ENCODE peak calls at places on chromosomes 11 and 22, in five cellular contexts. N is tibial nerve, K is gastrocnemius medialis, Z is heart left ventricle, W is Peyer's patch. M is an unnamed sample.

GRCh38 chr22:32752868-32753520 is 48.5 kb upstream of the TIMP3 start:
- DNase-seq in N (no peak), K (no peak), Z (peak; percentile 52), W (no peak), M (no peak)

GRCh38 chr11:22079133-22079847 is 113.6 kb upstream of the ANO5 start:
- DNase-seq in N (no peak), K (peak; percentile 26), Z (no peak), W (no peak), M (no peak)

GRCh38 chr11:47971501-47971900 is 8.9 kb upstream of the PTPRJ start:
- DNase-seq in N (no peak), K (no peak), Z (no peak), W (no peak), M (no peak)

GRCh38 chr11:114598461-114598860 is 2.9 kb upstream of the NXPE4 start:
- DNase-seq in N (no peak), K (no peak), Z (no peak), W (no peak), M (no peak)

GRCh38 chr11:105610796-105611361 is 1.0 kb downstream of the GRIA4 start:
- DNase-seq in N (no peak), K (no peak), Z (no peak), W (no peak), M (no peak)

GRCh38 chr11:60835472-60835871 is 6.4 kb upstream of the CCDC86 start:
- DNase-seq in N (no peak), K (no peak), Z (no peak), W (no peak), M (no peak)

GRCh38 chr11:19777032-19777341 is 64.3 kb downstream of the NAV2 start:
- DNase-seq in N (no peak), K (no peak), Z (no peak), W (no peak), M (peak; percentile 28)

GRCh38 chr22:28822930-28823481 is 22.6 kb upstream of the XBP1 start:
- DNase-seq in N (no peak), K (no peak), Z (no peak), W (no peak), M (peak; percentile 90)

GRCh38 chr22:50683994-50684371 is 11.4 kb downstream of the SHANK3 start:
- DNase-seq in N (no peak), K (no peak), Z (no peak), W (peak; percentile 5), M (no peak)

GRCh38 chr11:124114942-124115781 is at the start of gene VWA5A:
- DNase-seq in N (peak; percentile 78), K (peak; percentile 53), Z (peak; percentile 69), W (peak; percentile 66), M (peak; percentile 87)

GRCh38 chr11:102204174-102204573 is 93.9 kb downstream of the YAP1 start:
- DNase-seq in N (no peak), K (no peak), Z (no peak), W (no peak), M (no peak)

GRCh38 chr11:63850946-63851345 is 12.0 kb downstream of the MARK2 start:
- DNase-seq in N (no peak), K (no peak), Z (no peak), W (no peak), M (no peak)

GRCh38 chr11:15941206-15941770 is 415.1 kb downstream of the SOX6 start:
- DNase-seq in N (no peak), K (no peak), Z (peak; percentile 30), W (no peak), M (no peak)

GRCh38 chr11:112627588-112628045 is 333.6 kb upstream of the NCAM1 start:
- DNase-seq in N (no peak), K (no peak), Z (no peak), W (no peak), M (no peak)

GRCh38 chr22:21754523-21755128 is 19.0 kb upstream of the YPEL1 start:
- DNase-seq in N (no peak), K (no peak), Z (no peak), W (peak; percentile 22), M (no peak)

GRCh38 chr22:29762263-29762662 is 4.5 kb downstream of the ZMAT5 start:
- DNase-seq in N (no peak), K (no peak), Z (no peak), W (no peak), M (no peak)

GRCh38 chr11:64056213-64056785 is 20.6 kb downstream of the FLRT1 start:
- DNase-seq in N (no peak), K (no peak), Z (no peak), W (no peak), M (no peak)

GRCh38 chr22:38067771-38068360 is 10.7 kb downstream of the PICK1 start:
- DNase-seq in N (no peak), K (no peak), Z (no peak), W (no peak), M (no peak)

GRCh38 chr11:80860632-80861031 is 1419.8 kb upstream of the TENM4 start:
- DNase-seq in N (no peak), K (no peak), Z (no peak), W (no peak), M (no peak)

GRCh38 chr11:87661270-87661669 is 514.0 kb downstream of the RAB38 start:
- DNase-seq in N (no peak), K (no peak), Z (no peak), W (no peak), M (no peak)

GRCh38 chr22:39997939-39998726 is 3.4 kb downstream of the FAM83F start:
- DNase-seq in N (no peak), K (no peak), Z (peak; percentile 31), W (no peak), M (peak; percentile 89)

GRCh38 chr22:19638282-19639015 is 75.9 kb upstream of the SEPTIN5 start:
- DNase-seq in N (no peak), K (no peak), Z (no peak), W (no peak), M (no peak)

GRCh38 chr11:128593281-128593680 is 5.9 kb upstream of the ETS1 start:
- DNase-seq in N (no peak), K (no peak), Z (no peak), W (no peak), M (no peak)

GRCh38 chr11:35364101-35364780 is 55.1 kb downstream of the SLC1A2 start:
- DNase-seq in N (peak; percentile 71), K (peak; percentile 89), Z (peak; percentile 56), W (no peak), M (peak; percentile 83)

DNA sequence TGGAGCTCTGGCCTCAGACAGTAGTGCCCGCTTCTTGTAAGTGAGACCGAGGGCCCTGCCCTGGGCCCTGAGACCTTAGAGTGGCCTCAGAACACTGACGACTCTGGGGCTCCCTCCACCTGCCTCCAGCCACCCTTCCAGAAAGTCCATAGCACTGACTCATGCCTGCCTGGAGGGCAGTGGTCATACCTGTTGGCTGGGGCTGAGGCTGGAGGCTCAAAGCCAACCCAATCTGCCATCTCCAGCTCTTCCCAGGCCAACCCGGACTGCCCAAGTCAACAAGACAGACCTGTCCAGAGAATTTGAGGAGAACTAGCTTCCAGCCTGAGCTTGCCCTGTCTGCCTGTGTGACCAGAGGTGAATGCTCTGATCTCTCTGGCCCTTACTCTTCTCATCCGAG is 66.9 kb upstream of the TTLL12 start:
- DNase-seq in N (no peak), K (no peak), Z (no peak), W (no peak), M (no peak)
- TF ChIP-seq POLR2A in N (no peak), K (no peak), Z (no peak), W (no peak), M (no peak)

DNA sequence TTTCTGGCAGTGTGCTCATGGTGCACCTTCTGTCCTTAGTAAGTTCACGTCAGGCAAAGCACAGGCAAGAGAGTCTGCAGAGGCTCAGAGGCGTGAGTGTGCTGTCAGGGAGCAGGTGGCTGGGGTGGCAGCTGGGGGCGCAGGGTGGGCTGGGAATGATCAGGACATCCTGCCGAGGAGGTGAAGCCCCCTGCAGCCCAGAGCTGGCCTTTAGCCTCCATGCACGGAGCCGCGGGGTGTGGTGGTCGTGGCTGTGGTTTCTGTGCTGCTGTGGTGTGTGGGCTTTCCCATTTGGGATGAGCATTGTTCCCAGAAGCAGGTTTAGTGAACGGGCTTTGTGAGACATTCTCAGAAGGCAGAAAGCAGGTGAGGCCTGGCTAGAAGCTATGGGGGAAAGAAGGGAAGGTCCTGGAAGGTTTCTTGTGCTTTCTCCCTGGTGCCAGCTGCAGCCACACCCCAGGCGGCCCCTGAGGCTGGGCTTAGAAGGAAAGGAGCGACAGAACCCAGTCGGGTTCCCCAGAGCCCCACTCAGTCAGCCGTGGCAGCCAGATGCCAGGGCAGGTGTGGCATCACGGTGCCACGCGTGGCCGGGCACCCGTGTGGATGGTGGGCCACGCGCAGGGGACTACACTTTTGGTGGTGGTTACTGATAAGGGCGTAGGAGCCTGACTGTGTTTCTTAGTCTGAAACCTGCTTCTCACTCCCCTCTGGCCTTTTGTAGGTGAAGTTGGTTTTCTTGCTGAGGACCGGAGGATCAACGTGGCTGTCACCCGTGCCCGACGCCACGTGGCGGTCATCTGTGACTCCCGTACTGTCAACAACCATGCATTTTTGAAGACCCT is 32.0 kb downstream of the IGHMBP2 start:
- DNase-seq in N (no peak), K (no peak), Z (no peak), W (no peak), M (no peak)
- H3K36me3 ChIP-seq in N (no peaks in the 10 kb centered on the region), K (peaks cover 81% of the 10 kb centered on the region), Z (no peaks in the 10 kb centered on the region), W (no peaks in the 10 kb centered on the region), M (peaks cover 10% of the 10 kb centered on the region)

GRCh38 chr11:61869636-61870428 is 21.5 kb downstream of the FADS3 start:
- DNase-seq in N (no peak), K (no peak), Z (no peak), W (no peak), M (no peak)
- TF ChIP-seq POLR2A in N (no peak), K (no peak), Z (no peak), W (no peak), M (no peak)

GRCh38 chr11:68808787-68809186 is 32.9 kb downstream of the CPT1A start:
- DNase-seq in N (no peak), K (no peak), Z (no peak), W (no peak), M (no peak)
- H3K36me3 ChIP-seq in N (no peaks in the 10 kb centered on the region), K (peaks cover 40% of the 10 kb centered on the region), Z (no peaks in the 10 kb centered on the region), W (no peaks in the 10 kb centered on the region), M (no peaks in the 10 kb centered on the region)

GRCh38 chr11:46357483-46357936 is 10.2 kb downstream of the DGKZ start:
- DNase-seq in N (no peak), K (no peak), Z (no peak), W (no peak), M (peak; percentile 80)

GRCh38 chr11:46360878-46361277 is 13.6 kb downstream of the DGKZ start:
- DNase-seq in N (no peak), K (no peak), Z (no peak), W (no peak), M (no peak)

GRCh38 chr11:46362146-46363030 is 15.1 kb downstream of the DGKZ start:
- DNase-seq in N (no peak), K (peak; percentile 41), Z (no peak), W (no peak), M (no peak)

GRCh38 chr11:46361283-46362145 is 14.3 kb downstream of the DGKZ start:
- DNase-seq in N (no peak), K (peak; percentile 85), Z (peak; percentile 84), W (peak; percentile 62), M (no peak)

GRCh38 chr11:46359936-46360335 is 12.7 kb downstream of the DGKZ start:
- DNase-seq in N (no peak), K (no peak), Z (no peak), W (no peak), M (no peak)
- TF ChIP-seq POLR2A in N (no peak), K (no peak), Z (no peak), W (no peak), M (no peak)

DNA sequence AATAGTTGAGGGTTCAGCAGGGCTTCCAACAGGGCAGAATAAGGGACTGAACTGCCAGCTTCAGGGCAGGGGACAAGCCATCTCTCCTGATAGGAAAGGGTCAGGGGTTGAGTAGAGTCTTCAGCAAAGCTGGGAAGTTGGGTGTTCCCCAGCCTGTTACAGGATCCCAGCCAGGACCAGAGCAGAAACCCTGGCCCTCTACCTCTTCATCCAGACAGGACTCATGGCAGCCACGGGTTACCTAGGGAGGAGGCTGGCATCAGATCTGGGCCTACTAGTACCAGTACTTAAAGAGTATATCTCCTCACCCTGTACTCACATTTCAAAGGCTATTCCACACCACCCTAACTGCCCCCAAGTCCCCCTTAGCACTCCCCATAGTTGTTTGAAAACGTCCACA is 2.4 kb upstream of the TAF10 start:
- DNase-seq in N (no peak), K (no peak), Z (no peak), W (no peak), M (no peak)
- H3K36me3 ChIP-seq in N (peaks cover under 1% of the 10 kb centered on the region), K (peaks cover 38% of the 10 kb centered on the region), Z (no peaks in the 10 kb centered on the region), W (peaks cover 3% of the 10 kb centered on the region), M (peaks cover 14% of the 10 kb centered on the region)

M was measured in prostate gland.